ENCODE peak calls at places on chromosomes 5 and 9, in ten cellular contexts. D is HCT116, Q is DND-41, P is body of pancreas, A is nephron progenitor cell, H is IMR-90, E is testis, W is RWPE1, J is AG10803, V is endothelial cell. B is an unnamed sample.
A peak's percentile ranks its signal among the peaks of the same experiment; 100 is the strongest.

GRCh38 chr5:132496631-132497487 is 6.3 kb upstream of the IRF1 start:
- DNase-seq in D (no peak), Q (peak; percentile 55), P (peak; percentile 94), A (peak; percentile 91), H (peak; percentile 87), E (peak; percentile 90), W (peak; percentile 77), J (peak; percentile 84), V (peak; percentile 67), B (peak; percentile 86)

GRCh38 chr9:137294091-137294683 is 7.9 kb downstream of the NRARP start:
- DNase-seq in D (peak; percentile 74), Q (no peak), P (peak; percentile 89), A (no peak), H (peak; percentile 56), E (peak; percentile 64), W (no peak), J (no peak), V (peak; percentile 29), B (no peak)

GRCh38 chr9:124126571-124127289 is 115.2 kb downstream of the LHX2 start:
- DNase-seq in D (peak; percentile 60), Q (peak; percentile 72), P (peak; percentile 80), A (peak; percentile 87), H (peak; percentile 65), E (peak; percentile 88), W (peak; percentile 90), J (peak; percentile 51), V (peak; percentile 81), B (peak; percentile 80)

GRCh38 chr9:137281345-137282116 is 4.0 kb downstream of the TOR4A start:
- DNase-seq in D (no peak), Q (no peak), P (no peak), A (peak; percentile 63), H (no peak), E (no peak), W (no peak), J (no peak), V (peak; percentile 35), B (peak; percentile 40)

GRCh38 chr9:8857330-8858249 is 1058.0 kb upstream of the DMAC1 start:
- DNase-seq in D (no peak), Q (peak; percentile 84), P (peak; percentile 37), A (peak; percentile 79), H (no peak), E (peak; percentile 71), W (no peak), J (peak; percentile 6), V (peak; percentile 52), B (peak; percentile 24)

GRCh38 chr5:113255105-113255504 is 179.7 kb downstream of the TSSK1B start:
- DNase-seq in D (no peak), Q (no peak), P (no peak), A (no peak), H (no peak), E (no peak), W (no peak), J (peak; percentile 17), V (no peak), B (no peak)

GRCh38 chr5:40227927-40228326 is 451.8 kb upstream of the PTGER4 start:
- DNase-seq in D (no peak), Q (no peak), P (no peak), A (peak; percentile 4), H (peak; percentile 33), E (no peak), W (no peak), J (no peak), V (no peak), B (no peak)

GRCh38 chr9:95087659-95088242 is 229.8 kb downstream of the FANCC start:
- DNase-seq in D (no peak), Q (no peak), P (peak; percentile 83), A (no peak), H (no peak), E (no peak), W (peak; percentile 62), J (no peak), V (no peak), B (peak; percentile 55)

GRCh38 chr9:93260290-93261066 is 76.5 kb downstream of the WNK2 start:
- DNase-seq in D (no peak), Q (peak; percentile 1), P (peak; percentile 5), A (no peak), H (no peak), E (peak; percentile 8), W (no peak), J (no peak), V (no peak), B (peak; percentile 25)

DNA sequence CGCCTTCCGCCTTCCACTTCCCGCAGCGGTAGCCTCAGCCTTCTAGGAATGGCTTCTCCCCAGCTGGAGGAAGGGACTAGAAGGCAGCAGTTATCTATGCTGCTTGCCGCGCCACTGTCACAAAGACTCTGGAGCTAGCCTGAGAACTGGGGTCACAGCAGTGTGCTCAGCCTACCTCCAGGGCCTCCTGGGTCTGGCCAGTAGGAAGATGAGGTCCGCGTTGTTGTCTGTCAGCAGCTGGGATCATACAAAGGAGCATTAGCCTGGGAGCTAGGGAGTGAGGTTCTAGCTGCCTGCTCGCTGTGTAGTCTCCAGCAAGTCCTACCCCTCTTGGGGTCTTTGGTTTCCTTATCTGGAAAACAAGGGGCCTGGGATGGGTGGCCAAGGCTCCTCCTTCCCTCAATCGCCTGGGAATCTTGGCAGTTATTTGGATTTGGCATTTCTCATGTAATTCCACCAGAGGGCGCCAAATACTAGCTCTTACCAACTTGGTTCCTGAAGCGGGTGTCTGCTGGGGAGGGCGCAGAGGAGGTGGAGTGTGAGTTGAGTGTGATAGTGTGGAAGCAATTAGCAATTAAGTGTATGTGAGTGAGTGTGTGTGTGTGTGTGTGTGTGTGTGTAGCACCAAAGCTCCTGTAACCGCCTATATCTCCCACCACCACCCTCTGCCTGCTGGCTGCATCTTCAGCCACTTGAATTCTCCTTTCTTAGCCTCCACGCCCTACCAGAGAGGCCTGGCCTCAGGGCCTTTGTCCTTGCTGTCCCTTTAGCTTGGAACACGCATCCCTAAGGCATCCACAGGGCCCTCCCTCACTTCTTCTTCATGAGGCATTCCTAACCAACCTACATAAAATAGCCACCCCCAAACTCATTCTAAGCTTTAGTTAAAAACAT is 97.1 kb downstream of the ENTREP1 start:
- DNase-seq in D (peak; percentile 47), Q (peak; percentile 38), P (peak; percentile 55), A (peak; percentile 63), H (peak; percentile 59), E (peak; percentile 74), W (peak; percentile 81), J (peak; percentile 61), V (peak; percentile 53), B (peak; percentile 80)
- TF ChIP-seq CTCF in D (peak; percentile 82), Q (peak; percentile 79), P (peak; percentile 75), A (peak; percentile 74), H (peak; percentile 87), E (peak; percentile 86), W (peak; percentile 69), J (peak; percentile 73), V (peak; percentile 87), B (peak; percentile 64)

GRCh38 chr9:89309608-89310485 is 1.1 kb upstream of the CKS2 start:
- DNase-seq in D (peak; percentile 41), Q (no peak), P (no peak), A (no peak), H (no peak), E (no peak), W (no peak), J (no peak), V (no peak), B (no peak)

GRCh38 chr9:89312154-89312616 is 1.2 kb downstream of the CKS2 start:
- DNase-seq in D (no peak), Q (peak; percentile 23), P (no peak), A (no peak), H (no peak), E (peak; percentile 42), W (no peak), J (no peak), V (no peak), B (peak; percentile 33)

GRCh38 chr9:89309166-89309565 is 1.8 kb upstream of the CKS2 start:
- DNase-seq in D (no peak), Q (no peak), P (no peak), A (no peak), H (no peak), E (no peak), W (no peak), J (no peak), V (no peak), B (no peak)

GRCh38 chr9:89311346-89312153 is 555 bp downstream of the CKS2 start:
- DNase-seq in D (no peak), Q (no peak), P (no peak), A (peak; percentile 57), H (no peak), E (peak; percentile 31), W (peak; percentile 13), J (no peak), V (no peak), B (no peak)

GRCh38 chr9:89310486-89311345 is at the start of gene CKS2:
- DNase-seq in D (peak; percentile 100), Q (peak; percentile 100), P (peak; percentile 100), A (peak; percentile 100), H (peak; percentile 100), E (peak; percentile 100), W (peak; percentile 100), J (peak; percentile 100), V (peak; percentile 99), B (peak; percentile 99)
- TF ChIP-seq CTCF in D (no peak), Q (no peak), P (no peak), A (no peak), H (no peak), E (no peak), W (no peak), J (no peak), V (no peak), B (no peak)

GRCh38 chr5:125198270-125198974 is 452.0 kb upstream of the ZNF608 start:
- DNase-seq in D (no peak), Q (peak; percentile 53), P (peak; percentile 81), A (peak; percentile 57), H (peak; percentile 84), E (peak; percentile 84), W (no peak), J (peak; percentile 63), V (peak; percentile 20), B (no peak)

GRCh38 chr5:125190232-125191051 is 444.0 kb upstream of the ZNF608 start:
- DNase-seq in D (no peak), Q (no peak), P (no peak), A (no peak), H (peak; percentile 27), E (no peak), W (no peak), J (no peak), V (no peak), B (no peak)

GRCh38 chr5:125196479-125197183 is 450.2 kb upstream of the ZNF608 start:
- DNase-seq in D (no peak), Q (no peak), P (peak; percentile 16), A (no peak), H (no peak), E (no peak), W (no peak), J (no peak), V (no peak), B (no peak)

GRCh38 chr5:125199373-125199772 is 452.9 kb upstream of the ZNF608 start:
- DNase-seq in D (no peak), Q (no peak), P (no peak), A (no peak), H (no peak), E (no peak), W (no peak), J (no peak), V (no peak), B (no peak)

GRCh38 chr5:125194901-125195300 is 448.5 kb upstream of the ZNF608 start:
- DNase-seq in D (no peak), Q (no peak), P (no peak), A (no peak), H (no peak), E (no peak), W (no peak), J (no peak), V (no peak), B (no peak)
- TF ChIP-seq CTCF in D (no peak), Q (no peak), P (no peak), A (no peak), H (no peak), E (no peak), W (no peak), J (no peak), V (no peak), B (no peak)

GRCh38 chr5:80960531-80961375 is 590 bp downstream of the RASGRF2 start:
- DNase-seq in D (no peak), Q (no peak), P (peak; percentile 13), A (peak; percentile 50), H (peak; percentile 21), E (peak; percentile 22), W (peak; percentile 38), J (no peak), V (peak; percentile 35), B (peak; percentile 46)
- TF ChIP-seq CTCF in D (no peak), Q (no peak), P (no peak), A (no peak), H (peak; percentile 30), E (no peak), W (peak; percentile 45), J (no peak), V (no peak), B (no peak)